ENCODE peak calls at places on chromosomes 7 and 10, in five cellular contexts. T, K, E, Z and D are unnamed samples. For H3K4me1, the result is how much of the 10 kb centered on the place peaks cover.

GRCh38 chr7:66055321-66055956 is 20.2 kb upstream of the ASL start:
- DNase-seq in T (no peak), K (no peak), E (peak), Z (no peak), D (no peak)

GRCh38 chr10:119139464-119140067 is 25.9 kb downstream of the SFXN4 start:
- DNase-seq in T (peak), K (no peak), E (no peak), Z (peak), D (no peak)

GRCh38 chr10:131819241-131820072 is 81.4 kb upstream of the PPP2R2D start:
- DNase-seq in T (no peak), K (no peak), E (no peak), Z (no peak), D (no peak)

GRCh38 chr10:27503498-27504006 is 552 bp upstream of the RAB18 start:
- DNase-seq in T (no peak), K (no peak), E (no peak), Z (no peak), D (no peak)

GRCh38 chr7:33874943-33875342 is 30.4 kb upstream of the BMPER start:
- DNase-seq in T (no peak), K (no peak), E (no peak), Z (no peak), D (peak)

GRCh38 chr7:101017099-101017777 is 2.6 kb upstream of the MUC17 start:
- DNase-seq in T (peak), K (peak), E (peak), Z (peak), D (peak)

GRCh38 chr10:51371725-51372124 is 297.4 kb downstream of the PRKG1 start:
- DNase-seq in T (no peak), K (no peak), E (no peak), Z (no peak), D (no peak)

GRCh38 chr7:135831451-135832220 is 83.0 kb upstream of the FAM180A start:
- DNase-seq in T (no peak), K (no peak), E (no peak), Z (no peak), D (no peak)

GRCh38 chr7:44057181-44057848 is 8.1 kb downstream of the PGAM2 start:
- DNase-seq in T (no peak), K (no peak), E (no peak), Z (peak), D (no peak)

GRCh38 chr7:19024261-19024660 is 93.2 kb downstream of the TWIST1 start:
- DNase-seq in T (no peak), K (peak), E (no peak), Z (no peak), D (no peak)

GRCh38 chr10:62384057-62384446 is 9.9 kb downstream of the ZNF365 start:
- DNase-seq in T (no peak), K (no peak), E (peak), Z (no peak), D (no peak)

DNA sequence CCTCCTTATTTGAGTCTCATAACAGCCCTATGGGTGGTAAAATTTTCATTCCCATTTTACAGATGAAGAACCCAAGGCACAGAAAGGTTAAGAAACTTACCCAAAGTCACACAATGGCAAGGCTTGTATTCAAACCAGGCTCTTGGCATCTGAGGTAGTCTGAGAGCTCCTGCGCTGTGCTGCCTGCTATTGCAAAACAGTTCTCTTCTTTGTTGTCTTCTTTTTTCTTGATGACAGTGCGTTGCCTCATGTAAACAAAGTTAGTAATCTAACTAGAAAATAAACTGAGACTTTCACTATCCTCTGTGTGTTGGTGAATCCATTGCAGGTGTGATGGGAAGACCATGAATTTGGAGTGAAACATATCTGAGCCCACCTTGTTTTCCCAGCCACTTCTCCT is 240.8 kb downstream of the PTEN start:
- DNase-seq in T (no peak), K (no peak), E (no peak), Z (no peak), D (no peak)
- H3K27ac ChIP-seq in T (no peak), K (no peak), E (peak), Z (no peak), D (no peak)

DNA sequence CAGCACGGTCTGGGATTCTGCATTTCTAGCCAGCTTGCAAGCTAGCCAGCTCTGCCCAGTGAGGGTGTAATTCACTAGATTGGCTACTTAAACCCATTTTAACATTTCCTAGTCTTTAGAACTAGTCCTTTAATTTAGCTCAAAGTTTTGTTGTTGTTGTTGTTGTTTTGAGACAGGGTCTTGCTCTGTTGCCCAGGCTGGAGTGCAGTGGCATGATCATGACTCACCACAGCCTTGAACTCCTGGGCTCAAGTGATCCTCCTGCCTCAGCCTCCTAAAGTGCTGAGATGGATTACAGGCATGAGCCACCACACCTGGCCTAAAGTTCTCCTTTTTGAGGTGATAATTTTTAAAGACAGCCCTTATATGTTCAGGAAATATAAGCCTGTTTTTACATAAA is 94.1 kb downstream of the BMPR1A start:
- DNase-seq in T (no peak), K (no peak), E (no peak), Z (no peak), D (no peak)
- H3K4me1 ChIP-seq in T (under half), K (under half), E (under half), Z (under half), D (under half)

DNA sequence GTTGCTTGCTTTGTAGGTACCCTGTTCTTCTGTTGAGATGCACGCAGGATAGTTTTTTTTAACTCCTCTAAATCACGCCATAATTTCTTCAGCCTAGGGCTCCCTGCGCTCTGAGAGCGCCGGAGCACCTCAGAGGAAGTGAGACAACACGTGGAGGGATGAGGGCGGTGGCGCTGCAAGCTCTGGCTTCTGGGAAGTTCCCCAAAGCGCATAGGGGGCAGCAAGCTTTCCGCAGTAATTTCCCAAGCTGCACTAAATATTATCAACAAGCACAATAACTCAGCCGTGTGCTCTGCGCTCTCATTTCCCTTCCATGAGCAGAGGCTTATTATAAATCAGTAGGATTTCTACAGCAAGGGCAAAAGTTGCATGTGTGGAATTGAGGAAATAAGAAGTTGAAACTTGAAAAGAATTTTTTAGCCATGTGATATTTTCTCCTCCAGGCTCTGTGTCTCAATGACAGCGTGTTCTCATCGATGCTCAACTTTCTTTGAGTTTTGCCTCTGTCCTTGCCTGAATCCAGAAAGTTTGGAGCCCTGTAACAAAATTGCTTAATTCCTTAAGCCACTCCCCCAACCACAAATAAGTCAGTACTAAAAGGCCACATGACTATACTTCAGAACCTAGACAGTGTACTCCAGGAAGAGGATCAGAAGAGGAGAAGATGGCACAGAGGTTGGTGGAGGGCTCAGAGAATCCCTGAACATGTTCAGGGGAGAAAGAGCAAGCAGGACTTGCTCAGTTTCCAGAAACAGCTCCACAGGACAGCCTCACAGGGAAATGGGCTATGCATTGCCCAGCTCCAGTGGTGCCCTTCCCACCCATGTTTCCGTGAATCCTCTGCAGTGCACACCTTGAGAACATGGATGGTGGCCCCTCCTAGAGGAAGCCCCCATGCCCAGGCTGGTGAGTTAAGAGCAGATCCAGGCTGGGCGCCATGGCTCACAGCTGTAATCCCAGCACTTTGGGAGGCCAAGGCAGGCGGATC is 221.5 kb upstream of the GHITM start:
- DNase-seq in T (peak), K (peak), E (peak), Z (no peak), D (no peak)
- TF ChIP-seq CTCF in T (no peak), K (peak), E (peak), Z (no peak), D (no peak)

GRCh38 chr10:80408198-80409085 is at the start of gene PRXL2A:
- DNase-seq in T (peak), K (peak), E (no peak), Z (peak), D (peak)

GRCh38 chr10:80410122-80410521 is 1.8 kb downstream of the PRXL2A start:
- DNase-seq in T (peak), K (no peak), E (no peak), Z (no peak), D (no peak)

GRCh38 chr10:80410578-80411145 is 2.3 kb downstream of the PRXL2A start:
- DNase-seq in T (no peak), K (peak), E (no peak), Z (no peak), D (no peak)

GRCh38 chr10:80407836-80408197 is 534 bp upstream of the PRXL2A start:
- DNase-seq in T (peak), K (peak), E (no peak), Z (peak), D (no peak)

DNA sequence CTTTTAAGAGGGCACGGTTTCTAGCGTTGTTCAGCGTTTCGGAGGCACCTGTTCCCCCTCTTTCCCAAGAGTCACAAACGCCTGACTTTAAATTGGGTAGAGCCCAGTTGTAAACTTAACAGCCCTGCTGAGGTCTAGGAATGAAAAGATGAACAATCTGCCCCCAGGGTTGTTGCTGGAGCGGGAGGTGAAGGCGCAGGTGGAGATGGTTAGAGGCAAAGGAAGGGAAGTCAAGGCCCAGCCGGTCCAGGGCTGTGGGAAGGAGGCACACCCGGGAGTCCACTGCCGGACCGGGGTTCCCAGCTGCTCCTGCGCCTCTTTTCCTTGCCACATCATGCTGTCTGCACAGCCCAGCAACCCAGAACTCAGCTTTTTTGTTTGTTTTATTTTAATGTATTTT is 770 bp downstream of the PRXL2A start:
- DNase-seq in T (no peak), K (peak), E (no peak), Z (no peak), D (no peak)
- H3K27ac ChIP-seq in T (peak), K (peak), E (no peak), Z (no peak), D (no peak)

DNA sequence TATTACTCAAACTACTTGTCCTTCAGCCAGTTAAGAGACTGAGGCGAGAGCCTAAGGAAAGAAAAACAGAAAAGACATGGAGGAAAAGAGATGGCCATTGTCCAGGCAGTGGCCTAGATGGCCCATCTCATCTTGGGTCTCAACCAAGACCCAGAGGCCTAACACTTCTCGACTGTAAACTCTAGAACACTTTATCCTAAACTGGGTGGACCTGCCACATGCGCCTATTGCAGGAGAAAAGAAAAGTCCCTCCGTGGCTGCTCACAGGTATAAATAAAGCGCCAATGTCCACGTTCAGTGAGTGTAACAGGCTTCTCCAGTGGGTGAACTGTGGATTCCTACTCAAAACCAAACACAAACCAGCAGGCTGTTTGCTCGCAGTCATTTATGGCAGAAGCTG is 92.7 kb upstream of the DDC start:
- DNase-seq in T (no peak), K (no peak), E (no peak), Z (no peak), D (no peak)
- H3K4me1 ChIP-seq in T (half or more), K (under half), E (under half), Z (half or more), D (half or more)

GRCh38 chr7:73612598-73613269 is 11.6 kb downstream of the MLXIPL start:
- DNase-seq in T (no peak), K (peak), E (no peak), Z (no peak), D (no peak)

GRCh38 chr7:73618538-73618937 is 5.8 kb downstream of the MLXIPL start:
- DNase-seq in T (no peak), K (no peak), E (no peak), Z (no peak), D (no peak)

GRCh38 chr7:73611017-73611555 is 13.2 kb downstream of the MLXIPL start:
- DNase-seq in T (no peak), K (no peak), E (no peak), Z (no peak), D (no peak)

GRCh38 chr7:73613954-73614735 is 10.2 kb downstream of the MLXIPL start:
- DNase-seq in T (no peak), K (no peak), E (no peak), Z (no peak), D (no peak)

DNA sequence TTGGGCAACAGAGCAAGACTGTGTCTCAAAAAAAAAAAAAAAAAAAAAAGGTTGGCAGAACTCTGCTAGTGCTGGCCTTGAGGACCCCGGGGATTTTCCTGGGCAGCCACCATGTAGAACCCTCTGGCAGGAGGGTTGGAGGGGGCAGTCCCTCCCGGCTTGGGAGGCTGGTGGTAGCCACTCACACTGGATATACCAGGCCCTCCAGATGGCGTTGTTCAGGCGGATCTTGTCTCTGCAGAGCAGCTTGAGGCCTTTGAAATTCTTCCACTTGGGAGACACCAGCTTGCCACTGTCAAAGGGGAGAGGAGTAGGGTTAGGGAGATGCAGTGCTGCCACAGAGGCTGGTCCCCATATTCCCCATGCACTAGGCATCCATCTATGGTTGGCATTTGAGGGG is 8.4 kb downstream of the MLXIPL start:
- DNase-seq in T (no peak), K (no peak), E (no peak), Z (no peak), D (no peak)
- TF ChIP-seq CTCF in T (no peak), K (no peak), E (no peak), Z (no peak), D (no peak)